ENCODE peak calls at places on chromosomes 7 and 10, in ten cellular contexts. S is cardiac fibroblast; C is upper lobe of right lung; Y is AG04450; M is astrocyte of the spinal cord; U is uterus; G is CD4-positive, CD25-positive, alpha-beta regulatory T cell; Q is PC-3; R is psoas muscle; W is A549. F is an unnamed sample.

GRCh38 chr7:130998993-130999602 is 265.1 kb upstream of the KLF14 start:
- DNase-seq in S (peak), C (no peak), Y (no peak), M (peak), U (no peak), G (no peak), Q (peak), R (no peak), W (no peak), F (no peak)

GRCh38 chr10:71838264-71839211 is 12.5 kb downstream of the PSAP start:
- DNase-seq in S (peak), C (no peak), Y (no peak), M (no peak), U (no peak), G (no peak), Q (peak), R (peak), W (peak), F (peak)

GRCh38 chr10:99730026-99730425 is 1.9 kb downstream of the COX15 start:
- DNase-seq in S (peak), C (no peak), Y (no peak), M (no peak), U (no peak), G (no peak), Q (no peak), R (no peak), W (no peak), F (peak)

GRCh38 chr10:70561051-70561450 is 41.5 kb downstream of the PRF1 start:
- DNase-seq in S (no peak), C (peak), Y (no peak), M (peak), U (no peak), G (no peak), Q (no peak), R (peak), W (no peak), F (no peak)

GRCh38 chr7:92875719-92876118 is 39.3 kb upstream of the CDK6 start:
- DNase-seq in S (peak), C (no peak), Y (no peak), M (peak), U (no peak), G (no peak), Q (peak), R (no peak), W (no peak), F (peak)

GRCh38 chr7:88109612-88110011 is 110.2 kb downstream of the SRI start:
- DNase-seq in S (no peak), C (no peak), Y (no peak), M (no peak), U (no peak), G (no peak), Q (no peak), R (no peak), W (no peak), F (no peak)

GRCh38 chr10:126702181-126702580 is 31.7 kb upstream of the C10orf90 start:
- DNase-seq in S (peak), C (no peak), Y (no peak), M (peak), U (no peak), G (no peak), Q (no peak), R (no peak), W (no peak), F (peak)

GRCh38 chr10:46068117-46068516 is 22.0 kb upstream of the MSMB start:
- DNase-seq in S (no peak), C (no peak), Y (no peak), M (no peak), U (no peak), G (no peak), Q (no peak), R (no peak), W (no peak), F (no peak)

GRCh38 chr10:92832998-92833642 is 15.2 kb upstream of the EXOC6 start:
- DNase-seq in S (no peak), C (no peak), Y (no peak), M (no peak), U (no peak), G (no peak), Q (no peak), R (no peak), W (no peak), F (no peak)

GRCh38 chr10:92829042-92829785 is 19.1 kb upstream of the EXOC6 start:
- DNase-seq in S (no peak), C (no peak), Y (no peak), M (no peak), U (no peak), G (no peak), Q (no peak), R (no peak), W (no peak), F (no peak)

GRCh38 chr10:92834331-92834730 is 14.0 kb upstream of the EXOC6 start:
- DNase-seq in S (no peak), C (no peak), Y (no peak), M (peak), U (no peak), G (no peak), Q (no peak), R (no peak), W (no peak), F (no peak)

GRCh38 chr10:92832121-92832520 is 16.2 kb upstream of the EXOC6 start:
- DNase-seq in S (no peak), C (no peak), Y (no peak), M (no peak), U (no peak), G (no peak), Q (no peak), R (no peak), W (no peak), F (no peak)

GRCh38 chr10:92830478-92831389 is 17.6 kb upstream of the EXOC6 start:
- DNase-seq in S (no peak), C (no peak), Y (no peak), M (no peak), U (no peak), G (no peak), Q (no peak), R (no peak), W (no peak), F (no peak)
- H3K4me3 ChIP-seq in S (no peak), C (peak), Y (no peak), M (no peak), U (no peak), G (peak), Q (no peak), R (peak), W (no peak), F (no peak)

GRCh38 chr7:101133621-101134398 is 6.9 kb downstream of the SERPINE1 start:
- DNase-seq in S (peak), C (no peak), Y (no peak), M (peak), U (no peak), G (no peak), Q (no peak), R (no peak), W (no peak), F (peak)
- H3K4me3 ChIP-seq in S (no peak), C (no peak), Y (peak), M (no peak), U (no peak), G (no peak), Q (no peak), R (no peak), W (no peak), F (peak)

GRCh38 chr7:100544949-100545635 is 6.1 kb downstream of the AGFG2 start:
- DNase-seq in S (peak), C (no peak), Y (no peak), M (no peak), U (no peak), G (no peak), Q (peak), R (no peak), W (no peak), F (no peak)

GRCh38 chr7:100547872-100548271 is 8.9 kb downstream of the AGFG2 start:
- DNase-seq in S (peak), C (no peak), Y (no peak), M (peak), U (no peak), G (no peak), Q (no peak), R (no peak), W (no peak), F (no peak)

GRCh38 chr7:100545636-100546128 is 6.7 kb downstream of the AGFG2 start:
- DNase-seq in S (peak), C (no peak), Y (peak), M (peak), U (peak), G (no peak), Q (peak), R (no peak), W (peak), F (peak)

GRCh38 chr7:100546129-100546867 is 7.3 kb downstream of the AGFG2 start:
- DNase-seq in S (peak), C (no peak), Y (no peak), M (no peak), U (no peak), G (no peak), Q (peak), R (no peak), W (peak), F (no peak)

GRCh38 chr7:100546868-100547800 is 8.1 kb downstream of the AGFG2 start:
- DNase-seq in S (no peak), C (no peak), Y (no peak), M (no peak), U (no peak), G (no peak), Q (no peak), R (no peak), W (no peak), F (no peak)
- H3K4me3 ChIP-seq in S (no peak), C (peak), Y (no peak), M (no peak), U (no peak), G (peak), Q (no peak), R (no peak), W (peak), F (no peak)

GRCh38 chr10:31908157-31908556 is 20.5 kb downstream of the ARHGAP12 start:
- DNase-seq in S (no peak), C (no peak), Y (no peak), M (no peak), U (no peak), G (no peak), Q (no peak), R (no peak), W (no peak), F (no peak)
- H3K4me3 ChIP-seq in S (no peak), C (no peak), Y (no peak), M (no peak), U (no peak), G (no peak), Q (no peak), R (no peak), W (no peak), F (no peak)

DNA sequence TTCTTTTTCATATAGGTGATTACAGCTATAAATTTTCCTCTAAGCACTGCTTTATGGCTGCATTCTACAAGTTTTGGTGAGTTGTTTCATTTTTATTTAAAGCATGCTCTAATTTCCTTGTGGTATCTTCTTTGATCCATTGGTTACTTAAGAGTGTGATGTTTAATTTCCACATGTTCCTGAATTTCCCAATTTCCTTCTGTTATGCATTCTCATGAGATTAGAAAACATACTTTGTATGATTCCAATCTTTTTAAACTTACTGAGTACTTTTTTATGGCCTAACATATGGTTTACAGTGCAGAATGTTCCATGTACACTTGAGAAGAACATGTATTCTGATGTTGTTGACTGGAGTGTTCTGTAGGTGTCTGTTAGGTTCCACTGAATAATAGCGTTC is 53.4 kb downstream of the MYL10 start:
- DNase-seq in S (peak), C (no peak), Y (no peak), M (no peak), U (no peak), G (no peak), Q (no peak), R (no peak), W (no peak), F (no peak)
- H3K4me3 ChIP-seq in S (no peak), C (no peak), Y (no peak), M (no peak), U (no peak), G (no peak), Q (no peak), R (no peak), W (no peak), F (no peak)

GRCh38 chr10:42477170-42477569 is 161.2 kb downstream of the ZNF33B start:
- DNase-seq in S (no peak), C (no peak), Y (no peak), M (no peak), U (no peak), G (no peak), Q (no peak), R (no peak), W (no peak), F (no peak)
- H3K4me3 ChIP-seq in S (no peak), C (no peak), Y (no peak), M (no peak), U (no peak), G (no peak), Q (peak), R (no peak), W (no peak), F (no peak)